ENCODE peak calls at places on chromosomes 4 and X, in four cellular contexts. B is NB4, J is IMR-90, X is ovary. P is an unnamed sample.

GRCh38 chr4:123102897-123103489 is 180.6 kb upstream of the NUDT6 start:
- DNase-seq in B (peak), J (peak), X (no peak), P (no peak)

GRCh38 chr4:176489001-176489400 is 169.2 kb downstream of the SPCS3 start:
- DNase-seq in B (no peak), J (no peak), X (no peak), P (no peak)

GRCh38 chr4:183441276-183441675 is 3.2 kb upstream of the CDKN2AIP start:
- DNase-seq in B (no peak), J (no peak), X (no peak), P (no peak)

GRCh38 chr4:151874328-151874727 is 113.5 kb upstream of the GATB start:
- DNase-seq in B (no peak), J (no peak), X (no peak), P (no peak)

GRCh38 chr4:121696641-121697461 is at the start of gene ANXA5:
- DNase-seq in B (peak), J (peak), X (peak), P (peak)

GRCh38 chr4:128161138-128161537 is 100.0 kb downstream of the LARP1B start:
- DNase-seq in B (no peak), J (no peak), X (no peak), P (no peak)

GRCh38 chrX:32896132-32896531 is 315.2 kb downstream of the DMD start:
- DNase-seq in B (no peak), J (no peak), X (no peak), P (no peak)

GRCh38 chrX:41909068-41909467 is 14.3 kb downstream of the CASK start:
- DNase-seq in B (no peak), J (no peak), X (no peak), P (no peak)

GRCh38 chr4:47882228-47882627 is 32.2 kb downstream of the NFXL1 start:
- DNase-seq in B (no peak), J (peak), X (no peak), P (no peak)

GRCh38 chr4:140793291-140793690 is 37.1 kb upstream of the TBC1D9 start:
- DNase-seq in B (no peak), J (no peak), X (no peak), P (no peak)

GRCh38 chr4:52574036-52574435 is 85.1 kb downstream of the USP46 start:
- DNase-seq in B (no peak), J (peak), X (no peak), P (no peak)

GRCh38 chr4:170938588-170938987 is 848.8 kb upstream of the AADAT start:
- DNase-seq in B (no peak), J (no peak), X (no peak), P (no peak)

GRCh38 chr4:2070421-2071251 is 11.5 kb downstream of the NAT8L start:
- DNase-seq in B (no peak), J (no peak), X (no peak), P (no peak)

GRCh38 chr4:27278615-27279014 is 418.0 kb downstream of the STIM2 start:
- DNase-seq in B (peak), J (peak), X (no peak), P (no peak)

GRCh38 chr4:2247128-2248043 is 5.5 kb upstream of the HAUS3 start:
- DNase-seq in B (no peak), J (no peak), X (peak), P (peak)

GRCh38 chrX:131762802-131763234 is 218.9 kb downstream of the OR13H1 start:
- DNase-seq in B (no peak), J (peak), X (peak), P (peak)

GRCh38 chrX:148441387-148441786 is 59.0 kb upstream of the AFF2 start:
- DNase-seq in B (no peak), J (no peak), X (no peak), P (no peak)

GRCh38 chrX:71556026-71556425 is 22.2 kb upstream of the GCNA start:
- DNase-seq in B (no peak), J (no peak), X (no peak), P (no peak)

GRCh38 chr4:155705664-155706063 is 39.0 kb downstream of the GUCY1A1 start:
- DNase-seq in B (no peak), J (peak), X (no peak), P (no peak)

GRCh38 chrX:132401935-132402334 is 86.9 kb downstream of the MBNL3 start:
- DNase-seq in B (no peak), J (peak), X (no peak), P (peak)

GRCh38 chr4:181939199-181939945 is 303.8 kb upstream of the TENM3 start:
- DNase-seq in B (no peak), J (peak), X (no peak), P (no peak)

GRCh38 chrX:16786791-16787735 is 797 bp downstream of the TXLNG start:
- DNase-seq in B (peak), J (no peak), X (peak), P (no peak)

GRCh38 chr4:84495448-84496221 is 3.5 kb downstream of the NKX6-1 start:
- DNase-seq in B (no peak), J (no peak), X (no peak), P (no peak)

GRCh38 chrX:135973548-135974278 is at the start of gene MMGT1:
- DNase-seq in B (peak), J (peak), X (peak), P (peak)

GRCh38 chr4:72997409-72997808 is 72.1 kb downstream of the COX18 start:
- DNase-seq in B (no peak), J (peak), X (no peak), P (no peak)

GRCh38 chrX:150184487-150184886 is 178.6 kb upstream of the MAMLD1 start:
- DNase-seq in B (no peak), J (peak), X (no peak), P (no peak)

GRCh38 chr4:119233750-119234149 is 21.2 kb downstream of the USP53 start:
- DNase-seq in B (peak), J (no peak), X (no peak), P (no peak)

GRCh38 chrX:9824554-9824953 is 38.3 kb downstream of the SHROOM2 start:
- DNase-seq in B (no peak), J (no peak), X (no peak), P (no peak)

GRCh38 chrX:153981771-153982533 is 9.4 kb downstream of the TMEM187 start:
- DNase-seq in B (peak), J (no peak), X (peak), P (no peak)

GRCh38 chr4:6236816-6237390 is 32.7 kb upstream of the WFS1 start:
- DNase-seq in B (no peak), J (no peak), X (no peak), P (peak)

GRCh38 chr4:77263247-77263646 is 106.2 kb downstream of the CCNG2 start:
- DNase-seq in B (no peak), J (peak), X (no peak), P (no peak)
- TF ChIP-seq POLR2A in B (no peak), J (no peak), X (no peak), P (no peak)

DNA sequence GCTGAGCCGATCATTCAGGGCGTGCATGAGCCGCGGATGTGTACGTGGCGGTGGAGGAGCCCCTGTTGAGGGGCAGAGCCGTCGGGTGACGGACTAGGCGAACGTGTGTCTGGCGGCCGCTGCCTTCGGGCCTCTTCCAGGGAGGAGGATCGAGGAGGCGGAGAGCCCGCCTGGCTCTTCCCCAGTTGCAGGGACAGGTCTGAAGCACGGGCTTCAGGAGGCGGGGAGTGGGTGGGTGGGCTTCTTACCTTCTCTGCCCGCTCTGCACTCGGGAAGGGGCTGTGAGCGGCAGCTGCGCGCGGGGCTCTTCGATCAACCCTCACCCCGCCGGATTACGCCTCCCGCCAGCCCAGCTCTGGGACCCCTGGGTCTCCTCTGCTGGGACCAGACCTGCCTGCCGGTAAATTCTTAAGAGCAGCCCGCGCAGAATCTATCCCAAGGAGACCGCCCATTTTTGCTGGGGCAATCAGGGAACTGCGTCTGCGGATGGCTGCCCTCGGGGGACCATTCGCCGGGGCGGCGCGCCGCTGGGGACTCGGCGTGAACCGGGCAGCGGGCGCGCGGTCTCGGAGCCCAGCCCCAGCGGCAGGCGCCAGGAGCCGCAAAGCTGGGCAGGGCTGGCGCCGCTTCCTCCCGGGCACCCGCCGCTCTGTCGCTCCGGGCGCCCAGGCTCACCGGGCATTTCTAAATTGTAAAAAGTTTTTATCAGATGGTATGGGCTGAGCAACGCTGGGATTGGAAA is 4.9 kb downstream of the PLAC8 start:
- DNase-seq in B (peak), J (peak), X (peak), P (no peak)
- TF ChIP-seq POLR2A in B (no peak), J (no peak), X (no peak), P (no peak)

GRCh38 chr4:56435748-56436442 is at the start of gene PAICS:
- DNase-seq in B (peak), J (peak), X (peak), P (peak)
- TF ChIP-seq POLR2A in B (peak), J (peak), X (peak), P (no peak)

DNA sequence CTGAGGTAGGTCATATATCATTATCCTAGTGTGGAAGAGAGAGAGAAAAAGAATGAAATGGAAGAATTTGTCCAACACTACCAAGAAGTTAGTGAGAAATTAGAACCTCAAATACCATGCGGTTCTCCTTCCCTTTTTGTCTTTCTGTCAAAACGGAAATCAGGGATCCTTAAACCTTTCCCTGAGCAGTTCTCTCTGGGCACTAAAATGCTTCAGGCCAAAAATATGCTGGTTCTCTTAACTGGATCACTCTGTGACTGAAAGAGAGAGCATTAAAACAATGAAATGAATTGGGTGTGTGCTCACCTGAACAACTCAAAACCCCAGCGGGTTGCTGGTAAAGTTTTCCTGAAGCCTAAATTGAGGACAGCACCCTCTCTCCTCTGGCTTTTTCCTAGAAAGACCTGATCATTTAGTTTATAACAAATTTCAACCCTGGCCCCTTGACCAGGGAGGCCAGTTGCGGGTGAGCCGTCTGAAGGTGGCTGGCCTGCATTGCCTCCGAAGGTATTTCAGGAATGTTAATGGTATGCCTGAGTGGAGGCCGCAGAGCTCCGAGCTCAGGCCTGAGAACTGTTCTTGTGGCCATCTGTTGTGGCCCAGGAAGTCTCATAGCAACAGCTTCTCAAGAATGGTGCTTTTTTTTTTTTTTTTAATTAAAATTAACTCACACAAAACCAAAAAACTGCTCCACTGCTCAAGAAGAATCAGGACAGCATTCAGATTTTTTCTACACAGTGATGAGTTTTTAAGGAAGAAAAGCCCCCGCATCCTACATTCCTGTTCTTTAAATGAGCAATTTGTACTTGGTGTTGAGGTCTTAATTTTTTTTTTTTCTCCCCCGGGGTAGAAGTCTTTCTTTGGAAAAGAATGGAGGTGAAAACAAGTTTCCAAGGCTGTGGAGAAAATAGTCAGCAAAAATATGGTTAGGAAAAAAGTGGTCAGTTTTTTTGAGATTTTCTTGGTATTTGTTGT is 155.1 kb downstream of the SHROOM3 start:
- DNase-seq in B (no peak), J (peak), X (no peak), P (peak)
- TF ChIP-seq POLR2A in B (no peak), J (no peak), X (no peak), P (no peak)